ENCODE peak calls at places on chromosomes 6 and 20, in six cellular contexts. Y is GM12878, J is K562, L is HepG2, S is HCT116, B is H1. K is an unnamed sample.

GRCh38 chr6:129744201-129744879 is 34.4 kb upstream of the ARHGAP18 start:
- DNase-seq in L (peak), B (no peak), J (no peak), Y (no peak), S (peak), K (no peak)

GRCh38 chr20:25623225-25623735 is 534 bp downstream of the NANP start:
- DNase-seq in Y (peak), L (peak), J (no peak), S (peak), B (peak), K (no peak)

GRCh38 chr6:168181316-168181715 is 102.3 kb upstream of the FRMD1 start:
- DNase-seq in S (no peak), B (no peak), L (no peak), Y (no peak), J (no peak), K (no peak)

GRCh38 chr20:46334423-46334978 is 26.2 kb upstream of the CDH22 start:
- DNase-seq in Y (no peak), S (no peak), J (no peak), L (no peak), B (no peak), K (no peak)

GRCh38 chr6:130322673-130323268 is 43.0 kb upstream of the TMEM200A start:
- DNase-seq in B (no peak), J (peak), S (peak), Y (peak), L (peak), K (peak)

GRCh38 chr20:11207749-11208502 is 534.1 kb upstream of the JAG1 start:
- DNase-seq in J (no peak), B (no peak), Y (no peak), S (peak), L (peak), K (no peak)

GRCh38 chr6:13711384-13711725 is 280 bp downstream of the RANBP9 start:
- DNase-seq in S (no peak), J (no peak), B (no peak), L (no peak), Y (no peak), K (no peak)

GRCh38 chr6:11324453-11325023 is 92.1 kb upstream of the NEDD9 start:
- DNase-seq in S (no peak), L (no peak), J (no peak), Y (peak), B (no peak), K (no peak)

GRCh38 chr20:2142649-2143048 is 41.0 kb downstream of the STK35 start:
- DNase-seq in Y (no peak), L (no peak), S (no peak), J (no peak), B (no peak), K (no peak)

GRCh38 chr6:165705941-165706340 is 42.9 kb upstream of the PDE10A start:
- DNase-seq in B (no peak), L (no peak), J (no peak), S (no peak), Y (no peak), K (no peak)

GRCh38 chr6:126526547-126526946 is 186.6 kb downstream of the CENPW start:
- DNase-seq in J (no peak), S (no peak), Y (no peak), B (no peak), L (no peak), K (no peak)

GRCh38 chr20:25090492-25091429 is 8.8 kb upstream of the VSX1 start:
- DNase-seq in S (no peak), L (no peak), J (no peak), B (no peak), Y (peak), K (no peak)

GRCh38 chr6:52089758-52090348 is 2.4 kb upstream of the PKHD1 start:
- DNase-seq in B (no peak), J (no peak), S (no peak), Y (no peak), L (no peak), K (no peak)

GRCh38 chr6:52512199-52512598 is 64.7 kb downstream of the TRAM2 start:
- DNase-seq in B (no peak), Y (no peak), L (no peak), S (peak), J (peak), K (no peak)

GRCh38 chr6:75115501-75115900 is 90.4 kb downstream of the COL12A1 start:
- DNase-seq in B (no peak), Y (no peak), L (no peak), J (no peak), S (no peak), K (no peak)

GRCh38 chr6:7633361-7633760 is 43.4 kb downstream of the SNRNP48 start:
- DNase-seq in B (no peak), J (no peak), S (no peak), L (no peak), Y (no peak), K (no peak)

GRCh38 chr20:37179671-37180524 is 550 bp upstream of the MROH8 start:
- DNase-seq in Y (no peak), L (peak), B (no peak), J (no peak), S (no peak), K (no peak)

GRCh38 chr6:56757585-56757984 is 114.9 kb upstream of the DST start:
- DNase-seq in J (no peak), Y (no peak), B (no peak), S (no peak), L (peak), K (peak)

GRCh38 chr6:48560408-48560807 is 449.4 kb upstream of the PTCHD4 start:
- DNase-seq in B (no peak), S (no peak), J (no peak), L (no peak), Y (no peak), K (no peak)

GRCh38 chr6:24329022-24329421 is 28.8 kb downstream of the DCDC2 start:
- DNase-seq in Y (no peak), B (no peak), S (no peak), J (no peak), L (no peak), K (no peak)

GRCh38 chr6:149924933-149925252 is 2.0 kb upstream of the RAET1G start:
- DNase-seq in J (no peak), L (no peak), Y (no peak), S (no peak), B (no peak), K (no peak)

GRCh38 chr6:149921361-149921760 is 1.6 kb downstream of the RAET1G start:
- DNase-seq in J (no peak), S (no peak), L (no peak), Y (no peak), B (no peak), K (no peak)

GRCh38 chr6:149923327-149923986 is 536 bp upstream of the RAET1G start:
- DNase-seq in S (no peak), J (no peak), L (no peak), B (no peak), Y (no peak), K (no peak)

GRCh38 chr6:149924206-149924932 is 1.4 kb upstream of the RAET1G start:
- DNase-seq in L (no peak), J (no peak), Y (no peak), S (no peak), B (no peak), K (no peak)

DNA sequence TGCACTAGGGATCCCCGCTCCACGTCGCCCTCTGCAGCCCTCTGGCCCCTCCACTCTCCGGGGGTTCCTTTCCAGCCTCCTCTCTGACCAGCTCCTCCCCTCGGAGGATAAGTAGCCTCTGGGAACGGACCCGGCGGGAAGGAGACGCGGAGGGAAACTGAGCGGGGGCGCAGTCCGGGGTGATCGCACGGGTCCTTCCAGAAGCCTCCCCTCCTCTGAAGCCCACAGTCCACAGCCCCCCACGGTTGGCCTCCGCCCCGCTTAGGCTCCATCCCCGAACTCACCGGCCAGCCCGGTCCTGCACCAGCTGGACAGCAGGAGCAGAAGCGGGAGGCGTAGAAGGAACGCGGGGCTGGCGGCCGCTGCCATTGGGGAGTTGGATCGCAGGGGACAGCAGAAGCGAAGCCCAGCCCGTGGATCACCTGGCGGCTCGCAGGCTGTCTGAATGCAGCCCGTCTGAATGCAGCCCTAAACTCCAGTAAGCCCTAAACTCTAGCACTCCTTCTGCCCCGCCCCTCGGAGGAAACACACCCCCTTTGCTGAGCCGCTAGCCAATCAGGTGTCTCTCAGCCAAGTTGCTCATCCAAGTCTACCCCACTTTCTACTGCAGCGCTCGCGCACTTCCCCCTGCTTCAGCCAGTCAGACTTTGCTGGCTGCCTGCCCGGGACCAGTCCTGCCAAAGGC is at the start of gene RAET1G:
- DNase-seq in B (peak), S (peak), J (peak), Y (no peak), L (peak), K (peak)
- TF ChIP-seq POLR2AphosphoS5 in B (no peak), S (peak), J (no peak), Y (no peak), L (no peak), K (no peak)

DNA sequence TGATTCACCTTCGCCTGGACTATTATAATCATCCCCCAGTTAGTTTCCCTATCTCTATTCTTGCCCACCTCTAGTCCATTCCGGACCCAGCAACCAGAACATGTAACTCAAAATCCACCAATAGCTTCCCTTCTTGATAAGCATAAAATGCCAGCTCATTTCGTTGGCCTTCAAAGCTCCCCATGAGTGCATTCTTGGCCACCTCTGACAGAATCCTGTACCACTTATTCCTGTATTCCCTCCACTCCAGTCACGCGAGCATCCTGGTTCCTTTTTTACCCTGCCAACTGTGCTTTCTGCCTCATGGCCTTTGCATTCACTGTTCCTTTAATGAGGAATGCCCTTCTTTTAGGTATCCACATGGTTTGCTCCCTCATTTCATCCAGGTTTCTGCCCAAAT is 36.7 kb downstream of the CYP24A1 start:
- DNase-seq in J (no peak), B (no peak), Y (no peak), L (no peak), S (no peak), K (no peak)
- TF ChIP-seq SIN3A in J (no peak), B (no peak), Y (no peak), L (no peak), S (no peak), K (no peak)

DNA sequence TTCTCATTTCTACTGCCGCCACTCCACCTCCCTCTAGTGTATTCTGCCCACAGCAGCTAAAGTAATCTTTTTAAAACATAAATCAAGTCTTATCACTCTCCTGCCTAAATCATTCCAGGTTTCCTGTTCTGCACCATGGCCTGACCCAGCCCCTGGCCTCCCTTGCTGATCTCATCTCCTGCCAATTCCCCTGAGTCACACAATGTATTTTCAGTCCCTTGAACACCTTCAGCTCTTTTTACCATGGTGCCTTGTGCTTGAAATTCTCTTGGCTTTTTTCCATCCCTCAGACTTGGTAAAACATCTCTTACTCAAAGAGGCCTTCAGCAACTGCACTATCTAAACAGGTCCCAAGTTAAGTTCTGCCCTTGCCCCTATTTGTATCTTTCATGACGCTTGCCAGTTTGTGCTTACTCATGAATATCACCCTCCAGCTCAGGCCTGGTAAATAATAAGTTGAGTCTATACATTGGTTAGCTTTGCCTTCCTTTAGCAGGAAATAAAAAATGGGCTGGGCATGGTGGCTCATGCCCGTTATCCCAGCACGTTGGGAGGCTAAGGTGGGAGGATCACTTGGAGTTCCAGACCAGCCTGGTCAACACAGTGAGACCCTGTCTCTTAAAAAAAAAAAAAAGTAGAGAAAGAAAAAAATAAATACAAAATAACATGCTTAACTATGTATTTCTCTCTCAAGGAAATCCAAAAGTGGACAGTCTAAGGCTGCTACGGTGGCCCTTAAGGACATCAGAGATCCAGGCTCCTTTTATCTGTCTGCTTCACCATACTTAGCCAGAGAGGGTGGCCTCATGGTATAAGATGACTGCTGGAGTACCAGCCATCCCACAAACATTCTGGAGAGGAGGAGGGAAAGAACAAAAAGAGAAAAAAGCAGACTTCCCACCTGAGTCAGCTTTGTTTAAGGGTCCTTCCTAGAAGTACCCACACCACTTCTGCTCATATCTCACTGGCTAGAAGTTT is 62.2 kb downstream of the ARFGEF2 start:
- DNase-seq in S (no peak), Y (no peak), B (no peak), L (no peak), J (no peak), K (peak)
- TF ChIP-seq POLR2AphosphoS5 in S (no peak), Y (no peak), B (no peak), L (no peak), J (no peak), K (no peak)

GRCh38 chr6:41939848-41940758 is 1.5 kb downstream of the CCND3 start:
- DNase-seq in L (no peak), Y (no peak), J (peak), B (no peak), S (no peak), K (no peak)

GRCh38 chr6:41939091-41939847 is 2.3 kb downstream of the CCND3 start:
- DNase-seq in B (no peak), S (no peak), J (peak), Y (no peak), L (no peak), K (no peak)

GRCh38 chr6:41941280-41942044 is at the start of gene CCND3:
- DNase-seq in L (peak), J (peak), S (peak), Y (peak), B (no peak), K (peak)

GRCh38 chr6:41942045-41942851 is 640 bp upstream of the CCND3 start:
- DNase-seq in L (no peak), B (no peak), S (no peak), Y (no peak), J (no peak), K (no peak)

DNA sequence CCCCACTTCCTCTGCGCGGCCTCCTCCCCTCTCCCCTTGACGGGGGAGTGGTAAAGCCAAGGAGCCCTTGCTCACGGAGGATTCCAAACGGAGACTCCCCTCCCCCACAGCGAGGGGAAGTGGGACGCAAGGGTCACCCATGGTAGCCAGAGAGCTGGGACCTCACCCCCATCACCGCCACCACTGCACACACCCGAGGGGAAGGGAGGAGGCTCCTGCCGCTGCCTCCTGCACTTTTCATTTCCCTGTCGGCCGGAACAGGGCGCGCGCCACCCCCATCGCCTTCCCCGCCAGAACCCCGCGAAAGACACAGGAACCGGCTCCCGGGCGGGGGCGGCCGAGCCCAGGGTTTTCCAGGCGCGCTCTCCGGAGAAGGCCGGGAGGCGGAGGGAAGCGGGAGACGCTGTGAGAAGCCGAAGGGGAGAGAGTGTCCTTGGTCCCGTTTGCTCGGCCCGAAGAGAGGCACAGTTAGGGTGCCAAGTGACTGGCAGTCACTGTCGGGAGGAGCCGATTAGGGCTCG is 789 bp downstream of the CCND3 start:
- DNase-seq in Y (no peak), L (no peak), J (peak), S (no peak), B (no peak), K (no peak)
- TF ChIP-seq SIN3A in Y (no peak), L (no peak), J (peak), S (no peak), B (no peak), K (no peak)

DNA sequence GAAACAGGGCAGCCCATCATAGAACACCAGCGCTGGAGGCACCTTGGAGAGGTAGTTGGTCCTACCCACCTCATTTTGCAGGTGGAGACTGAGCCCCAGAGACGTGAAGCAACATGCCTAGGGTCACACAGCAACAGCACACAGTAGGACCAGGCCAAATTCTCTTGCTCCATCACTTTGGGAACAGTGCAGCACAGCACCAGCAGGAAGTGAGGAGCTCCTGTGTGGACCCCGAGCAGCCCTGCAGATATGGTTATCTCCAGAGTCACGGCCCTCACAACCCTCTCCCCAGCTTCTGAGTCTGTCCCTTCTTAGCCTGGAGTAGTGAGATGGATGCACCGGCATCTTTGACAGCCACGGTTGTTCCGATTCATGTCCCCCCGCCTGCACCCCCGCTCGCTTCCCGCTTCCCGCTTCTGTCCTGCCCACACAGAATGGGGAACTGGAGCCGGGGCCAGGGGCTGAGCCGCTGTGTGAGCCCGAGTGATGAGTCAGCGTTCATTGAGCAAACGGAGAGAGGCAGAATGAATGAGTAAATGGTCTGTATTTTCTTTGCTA is 72.6 kb upstream of the DUSP22 start:
- DNase-seq in J (peak), B (no peak), S (no peak), Y (no peak), L (peak), K (no peak)
- TF ChIP-seq POLR2AphosphoS5 in J (no peak), B (no peak), S (no peak), Y (peak), L (no peak), K (no peak)

GRCh38 chr20:51540585-51540984 is 1.9 kb downstream of the NFATC2 start:
- DNase-seq in L (no peak), Y (no peak), J (no peak), B (no peak), S (no peak), K (no peak)

GRCh38 chr20:51545515-51545914 is 3.0 kb upstream of the NFATC2 start:
- DNase-seq in S (no peak), L (no peak), B (no peak), Y (no peak), J (no peak), K (no peak)

GRCh38 chr20:51542894-51543788 is 622 bp upstream of the NFATC2 start:
- DNase-seq in Y (no peak), J (no peak), S (no peak), L (no peak), B (no peak), K (no peak)

GRCh38 chr20:51542033-51542893 is at the start of gene NFATC2:
- DNase-seq in J (peak), L (peak), Y (no peak), S (no peak), B (peak), K (no peak)

GRCh38 chr20:51541189-51542032 is 1.1 kb downstream of the NFATC2 start:
- DNase-seq in L (peak), Y (no peak), S (no peak), J (peak), B (no peak), K (no peak)
- TF ChIP-seq SIN3A in L (peak), Y (no peak), S (no peak), J (peak), B (no peak), K (no peak)